ENCODE peak calls at places on chromosomes 11 and 22, in eight cellular contexts. Y is transverse colon, H is neural progenitor cell, K is Peyer's patch, O is fibroblast of lung, A is heart right ventricle, E is K562, G is HAP-1. I is an unnamed sample. For H3K36me3 and H3K4me1, the result is how much of the 10 kb centered on the place peaks cover.

GRCh38 chr11:73226297-73227006 is 8.4 kb downstream of the P2RY2 start:
- DNase-seq in G (no peak), A (no peak), H (peak), Y (no peak), K (no peak), E (no peak), O (no peak), I (no peak)

GRCh38 chr11:70628881-70629844 is 230.8 kb downstream of the CTTN start:
- DNase-seq in K (no peak), G (no peak), H (no peak), O (no peak), E (peak), A (peak), Y (peak), I (peak)

GRCh38 chr11:14308114-14308896 is 50.7 kb downstream of the RRAS2 start:
- DNase-seq in H (peak), A (no peak), Y (no peak), G (no peak), O (peak), E (peak), K (no peak), I (no peak)

GRCh38 chr11:73372371-73372993 is 3.7 kb upstream of the RELT start:
- DNase-seq in A (no peak), H (peak), G (no peak), Y (no peak), O (no peak), E (no peak), K (no peak), I (no peak)

GRCh38 chr11:123899792-123900191 is 2.2 kb upstream of the OR8D4 start:
- DNase-seq in O (no peak), K (no peak), H (no peak), Y (no peak), A (no peak), G (no peak), E (no peak), I (no peak)

GRCh38 chr11:61133145-61133544 is 28.1 kb downstream of the VPS37C start:
- DNase-seq in O (no peak), H (no peak), E (no peak), K (no peak), Y (no peak), A (no peak), G (no peak), I (no peak)

GRCh38 chr11:15941206-15941770 is 415.1 kb downstream of the SOX6 start:
- DNase-seq in H (peak), G (peak), O (peak), A (peak), Y (no peak), E (peak), K (no peak), I (no peak)

GRCh38 chr11:6568191-6568918 is 35.1 kb downstream of the RRP8 start:
- DNase-seq in A (no peak), O (peak), G (no peak), K (no peak), E (peak), Y (no peak), H (peak), I (no peak)

GRCh38 chr22:23547818-23548500 is 32.1 kb downstream of the IGLL1 start:
- DNase-seq in E (no peak), G (no peak), H (no peak), Y (no peak), O (no peak), A (no peak), K (no peak), I (no peak)

GRCh38 chr11:6111635-6112034 is 4.2 kb downstream of the OR56B4 start:
- DNase-seq in A (no peak), O (no peak), E (no peak), K (no peak), H (no peak), Y (no peak), G (no peak), I (no peak)

GRCh38 chr11:87493516-87493915 is 455.8 kb downstream of the TMEM135 start:
- DNase-seq in G (no peak), O (peak), A (no peak), H (peak), K (no peak), E (no peak), Y (no peak), I (no peak)

GRCh38 chr11:92978226-92979111 is 9.0 kb downstream of the MTNR1B start:
- DNase-seq in O (peak), K (no peak), A (peak), E (no peak), Y (no peak), H (no peak), G (no peak), I (no peak)

GRCh38 chr11:130216591-130217132 is 57.1 kb downstream of the ST14 start:
- DNase-seq in H (no peak), O (no peak), G (no peak), Y (peak), K (no peak), E (no peak), A (no peak), I (no peak)

GRCh38 chr11:3222941-3223905 is 4.6 kb upstream of the MRGPRG start:
- DNase-seq in E (no peak), K (no peak), G (peak), H (no peak), Y (peak), A (no peak), O (no peak), I (no peak)

GRCh38 chr11:93743316-93743715 is 1.8 kb downstream of the C11orf54 start:
- DNase-seq in H (peak), G (no peak), K (no peak), E (no peak), A (no peak), O (no peak), Y (peak), I (peak)

GRCh38 chr11:109342261-109342660 is 79.7 kb upstream of the C11orf87 start:
- DNase-seq in Y (no peak), E (no peak), G (no peak), O (no peak), H (no peak), K (no peak), A (no peak), I (no peak)
- H3K36me3 ChIP-seq in Y (under half), E (under half), G (under half), O (under half), H (under half), K (under half), A (under half), I (under half)

DNA sequence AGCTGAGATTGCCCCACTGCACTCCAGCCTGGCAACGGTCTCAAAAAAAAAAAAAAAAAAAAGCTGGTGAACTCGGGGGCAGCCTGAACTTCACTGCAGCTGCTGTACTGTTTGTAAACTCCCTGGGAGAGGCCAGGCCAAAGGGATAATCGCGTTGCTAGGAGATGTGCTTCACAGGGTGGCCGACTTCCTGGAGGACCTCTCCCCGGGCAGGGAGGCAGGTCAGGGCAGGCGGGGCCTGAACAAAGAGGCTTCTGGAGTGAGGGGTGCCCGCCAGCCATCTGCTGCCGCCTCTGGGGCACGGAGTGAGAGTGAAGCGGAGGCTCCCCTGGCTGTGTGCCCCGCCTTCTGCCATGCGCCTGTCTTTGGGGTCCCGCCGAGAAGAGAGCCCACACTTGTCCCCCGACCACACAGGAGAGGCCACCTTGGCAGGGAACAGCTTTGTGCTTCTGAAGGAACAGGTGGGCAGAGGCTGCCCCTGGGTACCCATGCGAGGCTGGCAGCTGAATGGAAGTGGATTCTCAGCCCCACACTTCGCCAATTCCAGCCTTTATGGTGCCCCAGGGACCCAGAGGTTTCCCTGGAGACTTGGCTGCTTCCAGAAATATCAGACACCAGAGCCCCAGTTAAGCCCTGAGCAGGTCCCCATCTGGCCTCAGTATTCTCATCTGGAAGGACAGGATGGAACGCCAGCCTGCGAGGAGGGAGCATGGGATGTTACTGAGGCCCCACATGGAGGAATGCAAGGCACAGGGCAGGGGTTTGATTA is 29.6 kb downstream of the TMEM184B start:
- DNase-seq in E (no peak), K (no peak), Y (peak), G (no peak), O (peak), A (no peak), H (peak), I (peak)
- H3K4me1 ChIP-seq in E (under half), K (under half), Y (under half), G (under half), O (under half), A (under half), H (under half), I (under half)

GRCh38 chr11:62721994-62722393 is 5.3 kb downstream of the HNRNPUL2 start:
- DNase-seq in O (peak), K (no peak), H (peak), Y (no peak), A (no peak), E (peak), G (no peak), I (no peak)
- H3K36me3 ChIP-seq in O (under half), K (under half), H (under half), Y (under half), A (half or more), E (half or more), G (half or more), I (under half)

DNA sequence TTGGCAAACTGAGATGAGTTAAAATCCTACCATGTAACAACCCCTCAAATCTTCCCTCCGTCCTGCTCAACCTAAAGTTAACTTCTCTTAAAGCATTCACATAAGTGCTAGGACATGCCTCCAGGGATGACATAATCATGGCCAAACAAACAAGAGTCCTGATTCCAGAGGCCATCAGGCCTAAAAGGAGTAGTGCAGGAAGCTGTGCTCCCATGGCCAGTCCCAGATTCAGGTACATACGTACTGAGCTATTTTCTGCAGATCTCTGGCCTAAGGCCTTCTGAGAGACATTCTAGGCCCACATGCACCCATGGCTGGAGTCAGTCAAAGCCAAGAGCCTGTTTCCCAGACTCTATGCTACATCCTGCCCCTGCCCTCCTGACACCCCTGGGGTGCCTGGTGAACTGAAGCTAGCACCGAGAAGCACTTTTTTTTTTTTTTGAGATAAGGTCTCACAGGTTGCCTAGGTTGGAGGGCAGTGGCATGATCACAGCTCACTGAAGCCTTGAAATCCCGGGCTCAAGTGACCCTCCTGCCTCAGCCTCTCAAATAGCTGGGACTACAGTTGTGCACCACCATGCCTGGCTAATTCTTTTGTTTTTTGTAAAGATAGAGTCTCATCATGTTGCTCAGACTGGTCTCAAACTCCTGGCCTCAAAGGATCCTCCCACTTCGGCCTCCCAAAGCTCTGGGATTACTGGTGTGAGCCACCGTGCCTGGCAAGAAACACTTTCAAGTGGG is 586 bp downstream of the CD3D start:
- DNase-seq in G (no peak), A (no peak), H (no peak), O (no peak), K (no peak), Y (no peak), E (no peak), I (no peak)
- H3K4me1 ChIP-seq in G (under half), A (under half), H (under half), O (under half), K (under half), Y (under half), E (under half), I (under half)